ENCODE peak calls at places on chromosome 1, in nine cellular contexts. C is B cell; E is BE2C; J is neural progenitor cell; B is omental fat pad; Q is heart right ventricle; M is foreskin fibroblast; N is Caco-2; P is activated CD8-positive, alpha-beta T cell treated with anti-CD3 and anti-CD28 coated beads for 36 hours. Y is an unnamed sample.

GRCh38 chr1:51840743-51841461 is 37.6 kb downstream of the NRDC start:
- DNase-seq in C (no peak), E (no peak), J (no peak), B (no peak), Q (no peak), M (no peak), N (no peak), P (no peak), Y (no peak)

GRCh38 chr1:234825498-234826176 is 215.7 kb upstream of the IRF2BP2 start:
- DNase-seq in C (no peak), E (no peak), J (no peak), B (no peak), Q (no peak), M (no peak), N (no peak), P (no peak), Y (no peak)

GRCh38 chr1:228043281-228043845 is 36.6 kb downstream of the WNT3A start:
- DNase-seq in C (no peak), E (no peak), J (no peak), B (no peak), Q (no peak), M (no peak), N (no peak), P (no peak), Y (no peak)

GRCh38 chr1:67608661-67609571 is 76.1 kb upstream of the GADD45A start:
- DNase-seq in C (no peak), E (peak), J (no peak), B (no peak), Q (no peak), M (peak), N (no peak), P (no peak), Y (no peak)

GRCh38 chr1:243345205-243345604 is 89.4 kb downstream of the SDCCAG8 start:
- DNase-seq in C (no peak), E (peak), J (no peak), B (no peak), Q (no peak), M (no peak), N (no peak), P (no peak), Y (no peak)

GRCh38 chr1:17248781-17249180 is at the start of gene PADI3:
- DNase-seq in C (no peak), E (peak), J (peak), B (no peak), Q (no peak), M (no peak), N (no peak), P (no peak), Y (no peak)

GRCh38 chr1:232575524-232576040 is 54.4 kb downstream of the SIPA1L2 start:
- DNase-seq in C (no peak), E (no peak), J (no peak), B (no peak), Q (no peak), M (no peak), N (no peak), P (no peak), Y (no peak)

GRCh38 chr1:7561331-7561921 is 209.7 kb upstream of the VAMP3 start:
- DNase-seq in C (no peak), E (peak), J (peak), B (no peak), Q (no peak), M (no peak), N (no peak), P (peak), Y (no peak)

GRCh38 chr1:56068908-56069307 is 510.5 kb downstream of the PLPP3 start:
- DNase-seq in C (no peak), E (no peak), J (no peak), B (no peak), Q (no peak), M (peak), N (no peak), P (no peak), Y (no peak)

GRCh38 chr1:66437136-66437401 is 96.9 kb upstream of the SGIP1 start:
- DNase-seq in C (no peak), E (no peak), J (no peak), B (no peak), Q (no peak), M (no peak), N (no peak), P (no peak), Y (no peak)

GRCh38 chr1:236959112-236959511 is 45.1 kb downstream of the MT1HL1 start:
- DNase-seq in C (no peak), E (no peak), J (no peak), B (no peak), Q (no peak), M (no peak), N (no peak), P (no peak), Y (no peak)

GRCh38 chr1:42929434-42930177 is 29.1 kb downstream of the SLC2A1 start:
- DNase-seq in C (peak), E (no peak), J (no peak), B (no peak), Q (no peak), M (no peak), N (peak), P (no peak), Y (no peak)

GRCh38 chr1:62722796-62723195 is 34.6 kb upstream of the DOCK7 start:
- DNase-seq in C (no peak), E (no peak), J (no peak), B (no peak), Q (no peak), M (no peak), N (no peak), P (no peak), Y (peak)

GRCh38 chr1:105793541-105794146 is 1262.8 kb upstream of the PRMT6 start:
- DNase-seq in C (no peak), E (peak), J (peak), B (no peak), Q (no peak), M (no peak), N (peak), P (peak), Y (peak)

GRCh38 chr1:30473920-30474817 is 249.2 kb downstream of the MATN1 start:
- DNase-seq in C (peak), E (no peak), J (no peak), B (no peak), Q (no peak), M (no peak), N (no peak), P (no peak), Y (no peak)

GRCh38 chr1:38891753-38892152 is 10.4 kb upstream of the GJA9 start:
- DNase-seq in C (no peak), E (no peak), J (peak), B (no peak), Q (no peak), M (no peak), N (peak), P (peak), Y (no peak)

GRCh38 chr1:44105810-44106209 is 12.8 kb upstream of the KLF17 start:
- DNase-seq in C (no peak), E (no peak), J (no peak), B (no peak), Q (no peak), M (no peak), N (no peak), P (no peak), Y (no peak)

GRCh38 chr1:12760256-12760795 is 13.2 kb upstream of the PRAMEF12 start:
- DNase-seq in C (no peak), E (no peak), J (peak), B (no peak), Q (no peak), M (no peak), N (no peak), P (no peak), Y (no peak)

GRCh38 chr1:3799976-3800685 is 3.8 kb upstream of the LRRC47 start:
- DNase-seq in C (no peak), E (no peak), J (no peak), B (no peak), Q (no peak), M (no peak), N (no peak), P (no peak), Y (no peak)

GRCh38 chr1:93723101-93723500 is 41.5 kb upstream of the BCAR3 start:
- DNase-seq in C (no peak), E (no peak), J (peak), B (no peak), Q (peak), M (no peak), N (no peak), P (no peak), Y (no peak)
- TF ChIP-seq CTCF in C (no peak), E (no peak), J (no peak), B (no peak), Q (no peak), M (no peak), N (no peak), P (no peak), Y (no peak)

GRCh38 chr1:212667223-212668139 is 32.2 kb downstream of the BATF3 start:
- DNase-seq in C (no peak), E (peak), J (no peak), B (no peak), Q (no peak), M (peak), N (no peak), P (peak), Y (peak)

GRCh38 chr1:212666116-212666775 is 33.4 kb downstream of the BATF3 start:
- DNase-seq in C (no peak), E (no peak), J (no peak), B (no peak), Q (no peak), M (no peak), N (no peak), P (no peak), Y (no peak)

GRCh38 chr1:212664409-212665199 is 35.0 kb downstream of the BATF3 start:
- DNase-seq in C (no peak), E (no peak), J (no peak), B (no peak), Q (no peak), M (no peak), N (no peak), P (no peak), Y (no peak)

GRCh38 chr1:212668477-212668876 is 31.2 kb downstream of the BATF3 start:
- DNase-seq in C (no peak), E (no peak), J (no peak), B (no peak), Q (no peak), M (no peak), N (no peak), P (no peak), Y (no peak)

DNA sequence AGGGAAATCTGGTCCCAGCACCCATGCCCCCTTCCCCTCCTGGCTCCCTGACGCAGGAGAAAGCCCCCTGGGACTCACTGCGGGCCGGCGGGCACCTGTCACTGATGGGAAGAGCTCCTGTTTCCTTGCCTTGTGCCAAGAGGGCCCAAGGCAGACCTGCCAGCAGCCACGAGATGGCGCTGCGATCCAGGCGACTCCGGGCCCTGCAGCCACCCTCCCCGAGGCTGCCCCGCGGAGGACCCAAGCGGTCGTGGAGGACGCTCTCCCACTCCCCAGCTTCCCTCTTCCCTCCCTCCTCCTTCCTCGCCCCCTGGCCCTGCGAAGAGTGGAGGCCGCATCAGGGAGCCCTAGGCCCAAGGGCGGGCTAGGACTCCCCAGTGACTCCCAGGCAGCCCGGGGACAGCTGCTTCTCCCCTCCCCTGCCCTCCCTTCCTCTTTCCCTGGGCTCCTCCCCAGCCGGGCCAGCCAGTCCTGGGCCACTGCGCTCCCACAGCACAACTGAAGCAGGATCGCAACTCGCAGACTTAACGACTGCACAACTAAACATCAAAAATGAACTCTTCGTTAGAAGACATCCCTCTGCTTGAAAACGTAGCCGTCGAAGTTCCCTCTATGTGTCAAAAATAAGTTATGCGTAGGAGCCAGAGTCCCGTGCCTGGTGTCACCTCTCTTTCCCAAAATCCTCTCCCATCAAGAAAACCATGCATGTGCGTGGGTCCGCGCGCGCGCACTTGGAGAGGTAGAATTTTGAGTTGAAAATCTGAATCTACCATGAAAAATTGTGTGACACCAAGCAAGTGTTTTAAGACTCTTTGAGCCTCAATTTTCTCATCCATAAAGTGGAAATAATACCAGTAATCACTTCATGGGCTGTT is 34.2 kb downstream of the BATF3 start:
- DNase-seq in C (peak), E (peak), J (peak), B (peak), Q (peak), M (peak), N (peak), P (peak), Y (peak)
- TF ChIP-seq CTCF in C (peak), E (peak), J (peak), B (no peak), Q (peak), M (peak), N (peak), P (peak), Y (peak)

GRCh38 chr1:13948396-13948795 is 248.4 kb downstream of the PRDM2 start:
- DNase-seq in C (no peak), E (no peak), J (no peak), B (no peak), Q (no peak), M (no peak), N (no peak), P (no peak), Y (no peak)

GRCh38 chr1:13951793-13952751 is 252.1 kb downstream of the PRDM2 start:
- DNase-seq in C (no peak), E (no peak), J (no peak), B (no peak), Q (no peak), M (no peak), N (no peak), P (no peak), Y (no peak)

GRCh38 chr1:13948851-13949490 is 249.0 kb downstream of the PRDM2 start:
- DNase-seq in C (no peak), E (no peak), J (no peak), B (no peak), Q (no peak), M (peak), N (no peak), P (no peak), Y (no peak)

GRCh38 chr1:13949571-13949970 is 249.6 kb downstream of the PRDM2 start:
- DNase-seq in C (no peak), E (no peak), J (no peak), B (no peak), Q (no peak), M (no peak), N (no peak), P (no peak), Y (no peak)

GRCh38 chr1:13950637-13951036 is 250.6 kb downstream of the PRDM2 start:
- DNase-seq in C (no peak), E (no peak), J (peak), B (no peak), Q (no peak), M (no peak), N (no peak), P (peak), Y (peak)
- TF ChIP-seq CTCF in C (no peak), E (peak), J (peak), B (no peak), Q (peak), M (no peak), N (peak), P (no peak), Y (peak)

GRCh38 chr1:32925360-32926142 is 24.4 kb upstream of the TMEM54 start:
- DNase-seq in C (no peak), E (peak), J (peak), B (no peak), Q (no peak), M (no peak), N (no peak), P (peak), Y (no peak)
- TF ChIP-seq CTCF in C (no peak), E (peak), J (no peak), B (no peak), Q (no peak), M (no peak), N (no peak), P (no peak), Y (peak)

GRCh38 chr1:91592716-91593477 is 92.2 kb downstream of the CDC7 start:
- DNase-seq in C (no peak), E (no peak), J (no peak), B (no peak), Q (no peak), M (no peak), N (no peak), P (no peak), Y (no peak)

GRCh38 chr1:91594383-91595065 is 93.9 kb downstream of the CDC7 start:
- DNase-seq in C (no peak), E (no peak), J (no peak), B (no peak), Q (no peak), M (no peak), N (no peak), P (no peak), Y (no peak)

GRCh38 chr1:91597215-91597614 is 96.6 kb downstream of the CDC7 start:
- DNase-seq in C (no peak), E (no peak), J (no peak), B (no peak), Q (no peak), M (no peak), N (no peak), P (no peak), Y (no peak)

GRCh38 chr1:91600431-91601330 is 100.0 kb downstream of the CDC7 start:
- DNase-seq in C (no peak), E (no peak), J (no peak), B (no peak), Q (no peak), M (no peak), N (no peak), P (no peak), Y (no peak)

DNA sequence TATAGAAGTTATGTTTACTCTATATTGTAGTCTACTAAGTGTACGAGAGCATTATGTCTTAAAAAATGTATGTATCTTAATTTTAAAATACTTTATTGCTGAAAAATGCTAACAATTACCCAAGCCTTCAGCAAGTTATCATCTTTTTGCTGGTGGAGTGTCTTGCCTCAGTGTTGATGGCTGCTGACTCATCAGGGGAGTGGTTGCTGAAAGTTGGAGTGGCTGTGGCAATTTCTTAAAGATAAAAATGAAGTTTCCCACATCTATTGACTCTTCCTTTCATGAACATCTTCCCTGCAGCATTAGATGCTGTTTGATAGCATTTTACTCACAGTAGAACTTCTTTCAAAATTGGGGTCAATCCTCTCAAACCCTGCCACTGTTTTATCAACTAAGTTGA is 95.8 kb downstream of the CDC7 start:
- DNase-seq in C (no peak), E (no peak), J (no peak), B (no peak), Q (no peak), M (peak), N (no peak), P (no peak), Y (no peak)
- TF ChIP-seq CTCF in C (no peak), E (no peak), J (no peak), B (no peak), Q (no peak), M (no peak), N (no peak), P (no peak), Y (no peak)